ENCODE peak calls at places on chromosomes 12 and 14, in four cellular contexts. H is NB4, P is fibroblast of mammary gland, N is uterus. F is an unnamed sample.

GRCh38 chr14:35390577-35391387 is 13.8 kb downstream of the NFKBIA start:
- DNase-seq in N (no peak), H (no peak), P (peak), F (no peak)

GRCh38 chr12:31029466-31029865 is 44.2 kb upstream of the DDX11 start:
- DNase-seq in N (no peak), P (no peak), H (no peak), F (no peak)

GRCh38 chr14:105486333-105486973 is at the start of gene CRIP1:
- DNase-seq in P (no peak), H (no peak), N (no peak), F (no peak)

GRCh38 chr12:8544295-8544694 is 3.6 kb upstream of the CLEC4E start:
- DNase-seq in P (peak), N (peak), H (peak), F (peak)

GRCh38 chr12:65279387-65280112 is 1.1 kb downstream of the MSRB3 start:
- DNase-seq in H (no peak), P (peak), N (no peak), F (no peak)

GRCh38 chr12:113420996-113421595 is 1.1 kb upstream of the SDSL start:
- DNase-seq in N (no peak), H (no peak), P (no peak), F (no peak)

GRCh38 chr12:127487031-127487430 is 779.9 kb upstream of the TMEM132C start:
- DNase-seq in N (no peak), P (no peak), H (no peak), F (no peak)

GRCh38 chr12:131061041-131061806 is 107.5 kb downstream of the ADGRD1 start:
- DNase-seq in P (no peak), N (peak), H (peak), F (no peak)

GRCh38 chr12:90546511-90546910 is 408.5 kb downstream of the CCER1 start:
- DNase-seq in H (no peak), P (no peak), N (no peak), F (no peak)

GRCh38 chr12:119005085-119005484 is 23.7 kb downstream of the SRRM4 start:
- DNase-seq in H (no peak), N (no peak), P (no peak), F (no peak)

GRCh38 chr12:92253301-92253700 is 107.7 kb upstream of the BTG1 start:
- DNase-seq in H (no peak), N (no peak), P (no peak), F (no peak)

GRCh38 chr12:31732926-31733548 is 4.2 kb upstream of the AMN1 start:
- DNase-seq in P (peak), N (no peak), H (peak), F (peak)

GRCh38 chr14:21072102-21072501 is 2.0 kb downstream of the ARHGEF40 start:
- DNase-seq in H (peak), N (no peak), P (peak), F (no peak)

GRCh38 chr14:58832010-58832409 is 194.2 kb downstream of the DACT1 start:
- DNase-seq in P (no peak), H (no peak), N (no peak), F (no peak)

GRCh38 chr12:81128930-81129554 is 51.2 kb downstream of the ACSS3 start:
- DNase-seq in H (peak), P (peak), N (no peak), F (peak)

GRCh38 chr14:34985740-34986139 is 2.9 kb downstream of the SRP54 start:
- DNase-seq in P (no peak), N (no peak), H (no peak), F (no peak)

GRCh38 chr14:89773644-89774316 is 180.8 kb downstream of the EFCAB11 start:
- DNase-seq in N (no peak), H (peak), P (no peak), F (no peak)

GRCh38 chr12:94507455-94507854 is 47.8 kb upstream of the CEP83 start:
- DNase-seq in H (no peak), N (no peak), P (no peak), F (no peak)

GRCh38 chr12:113128802-113129663 is 6.5 kb downstream of the RASAL1 start:
- DNase-seq in P (no peak), H (no peak), N (no peak), F (no peak)

GRCh38 chr12:42568952-42569916 is 20.3 kb downstream of the PRICKLE1 start:
- DNase-seq in P (peak), N (no peak), H (peak), F (peak)

GRCh38 chr14:104925941-104926609 is 1.4 kb downstream of the PLD4 start:
- DNase-seq in P (no peak), N (no peak), H (no peak), F (no peak)

GRCh38 chr14:37457334-37457733 is 137.7 kb downstream of the FOXA1 start:
- DNase-seq in P (no peak), H (no peak), N (no peak), F (no peak)

GRCh38 chr12:116592116-116592637 is 33.0 kb downstream of the MAP1LC3B2 start:
- DNase-seq in H (no peak), P (no peak), N (peak), F (no peak)

GRCh38 chr12:25495336-25496097 is 57.6 kb downstream of the LMNTD1 start:
- DNase-seq in N (no peak), P (peak), H (no peak), F (peak)

GRCh38 chr12:115255257-115255656 is 571.3 kb upstream of the TBX3 start:
- DNase-seq in P (no peak), H (no peak), N (no peak), F (no peak)

GRCh38 chr12:28787151-28787550 is 361.9 kb upstream of the FAR2 start:
- DNase-seq in H (no peak), P (peak), N (no peak), F (no peak)

GRCh38 chr12:119695034-119695433 is 27.1 kb downstream of the PRKAB1 start:
- DNase-seq in N (no peak), P (no peak), H (no peak), F (no peak)

GRCh38 chr12:113537751-113538087 is 66.0 kb upstream of the LHX5 start:
- DNase-seq in H (no peak), N (no peak), P (peak), F (peak)

GRCh38 chr14:89121961-89122675 is 294.9 kb downstream of the FOXN3 start:
- DNase-seq in H (no peak), P (no peak), N (no peak), F (no peak)

GRCh38 chr12:12954361-12954760 is 2.4 kb upstream of the GPRC5D start:
- DNase-seq in N (no peak), P (peak), H (no peak), F (no peak)

GRCh38 chr14:39426605-39427004 is 5.6 kb downstream of the FBXO33 start:
- DNase-seq in P (peak), H (peak), N (no peak), F (peak)

GRCh38 chr12:1069846-1070245 is 78.8 kb downstream of the ERC1 start:
- DNase-seq in P (no peak), N (no peak), H (no peak), F (no peak)

GRCh38 chr12:1065629-1066028 is 74.6 kb downstream of the ERC1 start:
- DNase-seq in P (no peak), H (no peak), N (no peak), F (no peak)

GRCh38 chr12:1059162-1059561 is 68.1 kb downstream of the ERC1 start:
- DNase-seq in N (no peak), P (peak), H (no peak), F (no peak)

GRCh38 chr12:1063852-1064251 is 72.8 kb downstream of the ERC1 start:
- DNase-seq in H (no peak), N (no peak), P (no peak), F (no peak)

GRCh38 chr12:1064317-1064716 is 73.3 kb downstream of the ERC1 start:
- DNase-seq in H (no peak), P (no peak), N (no peak), F (no peak)
- TF ChIP-seq CTCF in H (no peak), P (no peak), N (no peak), F (no peak)

DNA sequence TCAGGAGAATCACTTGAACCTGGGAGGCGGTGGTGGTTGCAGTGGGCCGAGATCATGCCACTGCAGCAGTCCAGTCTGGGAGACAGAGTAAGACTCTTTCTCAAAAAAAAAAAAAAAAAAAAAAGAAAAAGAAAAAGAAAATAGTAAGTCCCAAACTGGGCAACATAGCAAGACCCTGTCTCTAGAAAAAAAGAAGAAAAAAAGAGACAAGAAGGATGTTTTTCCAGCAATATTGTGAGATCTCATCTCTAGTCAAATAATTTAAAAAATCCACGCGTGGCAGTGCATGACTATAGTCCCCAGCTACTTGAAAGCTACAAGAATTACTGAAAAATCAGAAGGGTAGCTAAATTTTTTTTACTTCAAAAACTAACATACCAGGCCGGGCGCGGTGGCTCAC is 8.0 kb downstream of the USP44 start:
- DNase-seq in P (no peak), H (no peak), N (no peak), F (no peak)
- TF ChIP-seq CTCF in P (no peak), H (no peak), N (no peak), F (no peak)

DNA sequence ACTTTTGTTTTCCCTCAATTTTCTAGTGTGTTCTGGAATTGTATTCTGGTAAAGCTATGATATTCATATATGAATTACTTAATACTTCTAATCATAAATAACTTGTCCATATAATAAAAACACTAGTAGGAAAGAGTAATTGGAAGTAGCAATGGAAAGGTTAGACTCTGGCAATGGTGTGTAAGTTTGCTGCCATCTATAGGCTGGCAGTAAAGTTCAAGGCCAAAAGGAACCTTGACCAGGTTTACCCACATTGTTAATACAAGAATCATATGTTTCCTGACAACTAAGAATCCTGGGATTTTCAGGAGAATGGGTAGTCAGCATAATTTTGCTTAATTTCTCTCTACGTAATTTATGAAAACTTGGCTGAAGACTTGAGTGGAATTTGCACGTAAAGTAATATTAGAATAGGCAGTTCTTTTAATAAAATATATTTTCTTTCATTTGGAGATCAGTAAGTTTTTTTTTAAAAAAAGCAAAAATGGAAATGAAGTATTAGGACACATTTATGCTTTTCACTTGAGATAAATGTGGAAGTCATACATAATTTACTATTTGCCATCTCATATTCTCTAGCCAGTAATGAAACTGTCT is 926.7 kb downstream of the GALC start:
- DNase-seq in N (no peak), H (peak), P (peak), F (no peak)
- TF ChIP-seq CTCF in N (no peak), H (peak), P (peak), F (peak)

GRCh38 chr12:122508163-122508562 is 7.4 kb upstream of the ZCCHC8 start:
- DNase-seq in N (no peak), H (no peak), P (no peak), F (no peak)
- TF ChIP-seq CTCF in N (no peak), H (no peak), P (no peak), F (no peak)

F was measured in HFF-Myc.